ENCODE peak calls at places on chromosomes 6 and 20, in seven cellular contexts. P, U, C, V, F, Q and X are unnamed samples.

GRCh38 chr6:25706314-25707014 is 48.1 kb upstream of the SLC17A4 start:
- DNase-seq in Q (no peak), F (no peak), P (no peak), V (peak), C (no peak), U (no peak), X (no peak)

GRCh38 chr20:59159091-59159821 is 4.4 kb upstream of the ZNF831 start:
- DNase-seq in F (no peak), V (no peak), C (peak), U (no peak), Q (no peak), P (peak), X (peak)

GRCh38 chr20:46799781-46800180 is 90.3 kb downstream of the SLC2A10 start:
- DNase-seq in Q (no peak), P (no peak), V (no peak), F (no peak), U (no peak), C (no peak), X (peak)

GRCh38 chr6:14035448-14035847 is 82.1 kb upstream of the CD83 start:
- DNase-seq in C (no peak), F (peak), U (no peak), V (peak), P (no peak), Q (no peak), X (no peak)

GRCh38 chr6:110526731-110527130 is 50.3 kb upstream of the SLC22A16 start:
- DNase-seq in U (no peak), V (no peak), F (no peak), Q (no peak), P (no peak), C (no peak), X (no peak)

GRCh38 chr6:234706-235372 is 57.4 kb upstream of the DUSP22 start:
- DNase-seq in P (no peak), Q (no peak), V (no peak), F (no peak), U (no peak), C (no peak), X (no peak)

GRCh38 chr6:141726158-141726557 is 406.6 kb upstream of the GJE1 start:
- DNase-seq in V (no peak), C (no peak), P (no peak), Q (peak), U (no peak), F (peak), X (no peak)

GRCh38 chr20:2816583-2817340 is 598 bp downstream of the TMEM239 start:
- DNase-seq in Q (no peak), P (no peak), C (no peak), V (no peak), U (no peak), F (peak), X (no peak)

GRCh38 chr20:21812384-21812783 is 106.9 kb downstream of the PAX1 start:
- DNase-seq in V (no peak), Q (no peak), C (no peak), F (no peak), P (no peak), U (no peak), X (no peak)

GRCh38 chr6:38773338-38773737 is 58.2 kb downstream of the DNAH8 start:
- DNase-seq in Q (no peak), P (no peak), F (no peak), C (peak), U (no peak), V (peak), X (peak)

GRCh38 chr20:418858-419365 is 10.8 kb downstream of the RBCK1 start:
- DNase-seq in F (no peak), Q (no peak), V (no peak), U (no peak), P (no peak), C (no peak), X (no peak)

GRCh38 chr6:169561665-169562064 is 140.2 kb downstream of the WDR27 start:
- DNase-seq in Q (no peak), F (no peak), P (no peak), U (no peak), C (no peak), V (no peak), X (no peak)

GRCh38 chr6:52994789-52995078 is 350 bp downstream of the GSTA4 start:
- DNase-seq in U (peak), P (peak), C (peak), V (peak), Q (peak), F (peak), X (no peak)

GRCh38 chr20:3727333-3728035 is 5.0 kb upstream of the HSPA12B start:
- DNase-seq in Q (no peak), U (no peak), F (peak), P (no peak), V (peak), C (no peak), X (peak)

GRCh38 chr6:52496609-52497008 is 76.5 kb downstream of the EFHC1 start:
- DNase-seq in F (no peak), Q (no peak), V (no peak), P (no peak), U (no peak), C (no peak), X (no peak)

GRCh38 chr6:156848533-156848932 is 71.4 kb downstream of the ARID1B start:
- DNase-seq in U (no peak), V (peak), F (peak), Q (no peak), C (no peak), P (no peak), X (no peak)

GRCh38 chr20:9573598-9573997 is 59.2 kb downstream of the LAMP5 start:
- DNase-seq in V (no peak), U (peak), C (no peak), P (no peak), Q (peak), F (no peak), X (no peak)

GRCh38 chr6:3337521-3338350 is 79.0 kb downstream of the PSMG4 start:
- DNase-seq in V (peak), F (peak), C (no peak), Q (no peak), P (no peak), U (no peak), X (no peak)

GRCh38 chr20:18983796-18984195 is 170.2 kb downstream of the SCP2D1 start:
- DNase-seq in V (no peak), U (no peak), Q (peak), C (no peak), P (no peak), F (no peak), X (no peak)

GRCh38 chr20:64260239-64260638 is 4.7 kb downstream of the PCMTD2 start:
- DNase-seq in V (no peak), U (no peak), F (no peak), C (no peak), Q (no peak), P (no peak), X (no peak)

GRCh38 chr6:70280462-70280861 is 22.4 kb downstream of the COL9A1 start:
- DNase-seq in F (no peak), V (no peak), P (no peak), Q (no peak), C (no peak), U (no peak), X (no peak)

GRCh38 chr20:25188218-25188617 is 7.3 kb upstream of the ENTPD6 start:
- DNase-seq in U (no peak), C (no peak), V (no peak), Q (no peak), F (no peak), P (no peak), X (no peak)

GRCh38 chr6:19804362-19805145 is 32.6 kb upstream of the ID4 start:
- DNase-seq in U (peak), V (peak), P (peak), F (peak), Q (peak), C (peak), X (peak)

GRCh38 chr6:105326216-105326615 is 76.7 kb downstream of the PREP start:
- DNase-seq in P (no peak), C (no peak), F (no peak), V (peak), Q (no peak), U (no peak), X (no peak)

GRCh38 chr6:30824698-30825097 is 59.6 kb upstream of the DDR1 start:
- DNase-seq in P (no peak), F (no peak), V (no peak), Q (no peak), C (no peak), U (no peak), X (no peak)

GRCh38 chr20:36542019-36542488 is 735 bp downstream of the MYL9 start:
- DNase-seq in P (no peak), V (peak), U (peak), Q (peak), F (peak), C (peak), X (peak)

GRCh38 chr6:54899442-54899841 is 52.9 kb downstream of the FAM83B start:
- DNase-seq in F (no peak), Q (no peak), P (no peak), V (no peak), C (no peak), U (no peak), X (no peak)